ENCODE peak calls at places on chromosome 9, in six cellular contexts. One of them, this sample, is unnamed.

GRCh38 chr9:127608104-127608966 is 3.7 kb upstream of the STXBP1 start:
- DNase-seq in activated CD8-positive, alpha-beta memory T cell treated with anti-CD3 and anti-CD28 coated beads for 24 hours: peak; percentile 89
- DNase-seq in activated T-helper 1 cell treated with anti-CD3 and anti-CD28 coated beads, Interleukin-2, amount 50 U/mL, for 16 hours: peak; percentile 48
- DNase-seq in posterior cingulate gyrus: peak; percentile 97
- DNase-seq in cardiac fibroblast: peak; percentile 40
- DNase-seq in fibroblast of villous mesenchyme: peak; percentile 51
- DNase-seq in this sample: peak; percentile 35

GRCh38 chr9:38371495-38371894 is 21.0 kb upstream of the ALDH1B1 start:
- DNase-seq in cardiac fibroblast: peak; percentile 35
- DNase-seq in activated T-helper 1 cell treated with anti-CD3 and anti-CD28 coated beads, Interleukin-2, amount 50 U/mL, for 16 hours: no peak
- DNase-seq in fibroblast of villous mesenchyme: peak; percentile 25
- DNase-seq in posterior cingulate gyrus: no peak
- DNase-seq in activated CD8-positive, alpha-beta memory T cell treated with anti-CD3 and anti-CD28 coated beads for 24 hours: no peak
- DNase-seq in this sample: no peak

GRCh38 chr9:22649384-22649783 is 202.8 kb downstream of the DMRTA1 start:
- DNase-seq in activated T-helper 1 cell treated with anti-CD3 and anti-CD28 coated beads, Interleukin-2, amount 50 U/mL, for 16 hours: no peak
- DNase-seq in posterior cingulate gyrus: no peak
- DNase-seq in cardiac fibroblast: no peak
- DNase-seq in fibroblast of villous mesenchyme: no peak
- DNase-seq in activated CD8-positive, alpha-beta memory T cell treated with anti-CD3 and anti-CD28 coated beads for 24 hours: no peak
- DNase-seq in this sample: no peak

GRCh38 chr9:94084314-94084713 is at the start of gene PTPDC1:
- DNase-seq in activated T-helper 1 cell treated with anti-CD3 and anti-CD28 coated beads, Interleukin-2, amount 50 U/mL, for 16 hours: no peak
- DNase-seq in fibroblast of villous mesenchyme: peak; percentile 78
- DNase-seq in posterior cingulate gyrus: peak; percentile 87
- DNase-seq in cardiac fibroblast: peak; percentile 86
- DNase-seq in activated CD8-positive, alpha-beta memory T cell treated with anti-CD3 and anti-CD28 coated beads for 24 hours: no peak
- DNase-seq in this sample: peak; percentile 98

GRCh38 chr9:93588641-93589609 is 12.5 kb downstream of the PHF2 start:
- DNase-seq in activated CD8-positive, alpha-beta memory T cell treated with anti-CD3 and anti-CD28 coated beads for 24 hours: peak; percentile 38
- DNase-seq in cardiac fibroblast: no peak
- DNase-seq in activated T-helper 1 cell treated with anti-CD3 and anti-CD28 coated beads, Interleukin-2, amount 50 U/mL, for 16 hours: no peak
- DNase-seq in fibroblast of villous mesenchyme: peak; percentile 29
- DNase-seq in posterior cingulate gyrus: no peak
- DNase-seq in this sample: no peak

GRCh38 chr9:92911496-92912475 is 33.9 kb upstream of the ZNF484 start:
- DNase-seq in fibroblast of villous mesenchyme: peak; percentile 27
- DNase-seq in activated T-helper 1 cell treated with anti-CD3 and anti-CD28 coated beads, Interleukin-2, amount 50 U/mL, for 16 hours: no peak
- DNase-seq in cardiac fibroblast: peak; percentile 18
- DNase-seq in posterior cingulate gyrus: no peak
- DNase-seq in activated CD8-positive, alpha-beta memory T cell treated with anti-CD3 and anti-CD28 coated beads for 24 hours: no peak
- DNase-seq in this sample: peak; percentile 4

GRCh38 chr9:21070171-21070571 is 7.6 kb downstream of the IFNB1 start:
- DNase-seq in fibroblast of villous mesenchyme: peak; percentile 93
- DNase-seq in activated T-helper 1 cell treated with anti-CD3 and anti-CD28 coated beads, Interleukin-2, amount 50 U/mL, for 16 hours: no peak
- DNase-seq in activated CD8-positive, alpha-beta memory T cell treated with anti-CD3 and anti-CD28 coated beads for 24 hours: no peak
- DNase-seq in posterior cingulate gyrus: no peak
- DNase-seq in cardiac fibroblast: peak; percentile 96
- DNase-seq in this sample: peak; percentile 64

GRCh38 chr9:133113163-133113927 is 7.7 kb downstream of the RALGDS start:
- DNase-seq in cardiac fibroblast: no peak
- DNase-seq in activated CD8-positive, alpha-beta memory T cell treated with anti-CD3 and anti-CD28 coated beads for 24 hours: no peak
- DNase-seq in fibroblast of villous mesenchyme: no peak
- DNase-seq in activated T-helper 1 cell treated with anti-CD3 and anti-CD28 coated beads, Interleukin-2, amount 50 U/mL, for 16 hours: no peak
- DNase-seq in posterior cingulate gyrus: peak; percentile 81
- DNase-seq in this sample: no peak

GRCh38 chr9:92704528-92704927 is 34.6 kb upstream of the IPPK start:
- DNase-seq in cardiac fibroblast: no peak
- DNase-seq in posterior cingulate gyrus: no peak
- DNase-seq in activated T-helper 1 cell treated with anti-CD3 and anti-CD28 coated beads, Interleukin-2, amount 50 U/mL, for 16 hours: no peak
- DNase-seq in activated CD8-positive, alpha-beta memory T cell treated with anti-CD3 and anti-CD28 coated beads for 24 hours: no peak
- DNase-seq in fibroblast of villous mesenchyme: peak; percentile 12
- DNase-seq in this sample: no peak

GRCh38 chr9:72703574-72703973 is 182.2 kb downstream of the TMC1 start:
- DNase-seq in activated T-helper 1 cell treated with anti-CD3 and anti-CD28 coated beads, Interleukin-2, amount 50 U/mL, for 16 hours: no peak
- DNase-seq in posterior cingulate gyrus: peak; percentile 61
- DNase-seq in cardiac fibroblast: no peak
- DNase-seq in activated CD8-positive, alpha-beta memory T cell treated with anti-CD3 and anti-CD28 coated beads for 24 hours: no peak
- DNase-seq in fibroblast of villous mesenchyme: no peak
- DNase-seq in this sample: no peak

GRCh38 chr9:128523199-128523925 is 18.8 kb downstream of the GLE1 start:
- DNase-seq in activated T-helper 1 cell treated with anti-CD3 and anti-CD28 coated beads, Interleukin-2, amount 50 U/mL, for 16 hours: no peak
- DNase-seq in cardiac fibroblast: peak; percentile 46
- DNase-seq in activated CD8-positive, alpha-beta memory T cell treated with anti-CD3 and anti-CD28 coated beads for 24 hours: no peak
- DNase-seq in fibroblast of villous mesenchyme: peak; percentile 83
- DNase-seq in posterior cingulate gyrus: peak; percentile 79
- DNase-seq in this sample: peak; percentile 47

GRCh38 chr9:18689881-18690280 is 215.9 kb downstream of the ADAMTSL1 start:
- DNase-seq in activated CD8-positive, alpha-beta memory T cell treated with anti-CD3 and anti-CD28 coated beads for 24 hours: no peak
- DNase-seq in posterior cingulate gyrus: no peak
- DNase-seq in cardiac fibroblast: no peak
- DNase-seq in activated T-helper 1 cell treated with anti-CD3 and anti-CD28 coated beads, Interleukin-2, amount 50 U/mL, for 16 hours: no peak
- DNase-seq in fibroblast of villous mesenchyme: no peak
- DNase-seq in this sample: no peak

GRCh38 chr9:124132671-124133147 is 121.1 kb downstream of the LHX2 start:
- DNase-seq in activated CD8-positive, alpha-beta memory T cell treated with anti-CD3 and anti-CD28 coated beads for 24 hours: no peak
- DNase-seq in activated T-helper 1 cell treated with anti-CD3 and anti-CD28 coated beads, Interleukin-2, amount 50 U/mL, for 16 hours: no peak
- DNase-seq in cardiac fibroblast: no peak
- DNase-seq in posterior cingulate gyrus: no peak
- DNase-seq in fibroblast of villous mesenchyme: peak; percentile 25
- DNase-seq in this sample: no peak

GRCh38 chr9:34592895-34593601 is 3.5 kb upstream of the CNTFR start:
- DNase-seq in fibroblast of villous mesenchyme: no peak
- DNase-seq in activated CD8-positive, alpha-beta memory T cell treated with anti-CD3 and anti-CD28 coated beads for 24 hours: no peak
- DNase-seq in activated T-helper 1 cell treated with anti-CD3 and anti-CD28 coated beads, Interleukin-2, amount 50 U/mL, for 16 hours: no peak
- DNase-seq in cardiac fibroblast: no peak
- DNase-seq in posterior cingulate gyrus: peak; percentile 90
- DNase-seq in this sample: no peak

GRCh38 chr9:137708590-137709284 is 89.9 kb downstream of the EHMT1 start:
- DNase-seq in activated T-helper 1 cell treated with anti-CD3 and anti-CD28 coated beads, Interleukin-2, amount 50 U/mL, for 16 hours: no peak
- DNase-seq in fibroblast of villous mesenchyme: no peak
- DNase-seq in cardiac fibroblast: no peak
- DNase-seq in activated CD8-positive, alpha-beta memory T cell treated with anti-CD3 and anti-CD28 coated beads for 24 hours: no peak
- DNase-seq in posterior cingulate gyrus: no peak
- DNase-seq in this sample: no peak

GRCh38 chr9:2837915-2838314 is 6.0 kb downstream of the PUM3 start:
- DNase-seq in activated CD8-positive, alpha-beta memory T cell treated with anti-CD3 and anti-CD28 coated beads for 24 hours: no peak
- DNase-seq in cardiac fibroblast: peak; percentile 47
- DNase-seq in posterior cingulate gyrus: no peak
- DNase-seq in fibroblast of villous mesenchyme: peak; percentile 57
- DNase-seq in activated T-helper 1 cell treated with anti-CD3 and anti-CD28 coated beads, Interleukin-2, amount 50 U/mL, for 16 hours: no peak
- DNase-seq in this sample: peak; percentile 35

GRCh38 chr9:4668604-4669003 is 2.3 kb upstream of the SPATA6L start:
- DNase-seq in activated CD8-positive, alpha-beta memory T cell treated with anti-CD3 and anti-CD28 coated beads for 24 hours: no peak
- DNase-seq in activated T-helper 1 cell treated with anti-CD3 and anti-CD28 coated beads, Interleukin-2, amount 50 U/mL, for 16 hours: no peak
- DNase-seq in posterior cingulate gyrus: no peak
- DNase-seq in fibroblast of villous mesenchyme: no peak
- DNase-seq in cardiac fibroblast: no peak
- DNase-seq in this sample: no peak

GRCh38 chr9:37976714-37977477 is 73.0 kb upstream of the SLC25A51 start:
- DNase-seq in activated T-helper 1 cell treated with anti-CD3 and anti-CD28 coated beads, Interleukin-2, amount 50 U/mL, for 16 hours: no peak
- DNase-seq in cardiac fibroblast: peak; percentile 90
- DNase-seq in posterior cingulate gyrus: no peak
- DNase-seq in fibroblast of villous mesenchyme: peak; percentile 95
- DNase-seq in activated CD8-positive, alpha-beta memory T cell treated with anti-CD3 and anti-CD28 coated beads for 24 hours: no peak
- DNase-seq in this sample: no peak

This sample was measured in pons.